ENCODE peak calls at places on chromosomes 12 and 14, in eight cellular contexts. J is PC-3, K is hepatocyte, Q is HCT116, P is Karpas-422, S is PC-9, H is GM23248, B is MM.1S. F is an unnamed sample. For H3K9me2, the result is how much of the 10 kb centered on the place peaks cover.

GRCh38 chr12:58420496-58420895 is 479.1 kb downstream of the ATP23 start:
- DNase-seq in P (no peak), J (peak), K (no peak), S (peak), Q (no peak), B (no peak), H (peak), F (no peak)

GRCh38 chr14:100067971-100068959 is 3.0 kb downstream of the EVL start:
- DNase-seq in S (peak), P (no peak), J (peak), Q (peak), B (no peak), H (peak), K (no peak), F (peak)

GRCh38 chr12:31880340-31880739 is 78.9 kb upstream of the RESF1 start:
- DNase-seq in K (no peak), S (no peak), J (no peak), B (no peak), Q (no peak), P (no peak), H (no peak), F (no peak)

GRCh38 chr12:53955036-53955775 is 503 bp downstream of the HOXC12 start:
- DNase-seq in Q (no peak), H (no peak), K (no peak), J (no peak), P (no peak), S (no peak), B (no peak), F (no peak)

GRCh38 chr14:81269100-81269978 is 48.6 kb upstream of the GTF2A1 start:
- DNase-seq in Q (peak), J (peak), K (peak), B (peak), H (peak), S (peak), P (peak), F (peak)

GRCh38 chr14:23697689-23698088 is 61.5 kb downstream of the DHRS2 start:
- DNase-seq in P (no peak), H (no peak), S (no peak), K (no peak), B (no peak), J (no peak), Q (no peak), F (no peak)

GRCh38 chr12:98440165-98440581 is 75.2 kb upstream of the TMPO start:
- DNase-seq in Q (no peak), B (no peak), J (peak), S (peak), K (peak), H (peak), P (no peak), F (no peak)

GRCh38 chr12:71440393-71441349 is 1.1 kb downstream of the LGR5 start:
- DNase-seq in B (no peak), J (no peak), P (no peak), S (no peak), Q (no peak), K (peak), H (peak), F (no peak)

GRCh38 chr12:2795291-2796186 is 769 bp downstream of the FKBP4 start:
- DNase-seq in K (peak), Q (no peak), S (peak), P (peak), J (peak), B (peak), H (peak), F (peak)

GRCh38 chr12:3445127-3445978 is 45.6 kb upstream of the PRMT8 start:
- DNase-seq in P (no peak), S (no peak), J (peak), Q (no peak), B (no peak), H (no peak), K (no peak), F (no peak)

GRCh38 chr12:22286569-22286968 is 47.9 kb downstream of the ST8SIA1 start:
- DNase-seq in K (no peak), J (no peak), B (no peak), P (no peak), Q (no peak), S (no peak), H (peak), F (no peak)

GRCh38 chr12:132300789-132301722 is 28.3 kb downstream of the GALNT9 start:
- DNase-seq in P (no peak), K (no peak), Q (no peak), B (no peak), J (no peak), H (no peak), S (no peak), F (no peak)

GRCh38 chr12:113537751-113538087 is 66.0 kb upstream of the LHX5 start:
- DNase-seq in B (no peak), H (peak), Q (no peak), S (no peak), J (peak), K (no peak), P (no peak), F (no peak)

GRCh38 chr12:119683413-119683812 is 15.5 kb downstream of the PRKAB1 start:
- DNase-seq in H (peak), B (no peak), S (no peak), Q (no peak), K (no peak), J (peak), P (no peak), F (no peak)

GRCh38 chr12:89721291-89721987 is 12.8 kb upstream of the ATP2B1 start:
- DNase-seq in J (no peak), Q (no peak), P (no peak), K (no peak), S (no peak), B (no peak), H (no peak), F (peak)

GRCh38 chr12:95201056-95201670 is 16.1 kb downstream of the FGD6 start:
- DNase-seq in H (peak), Q (no peak), P (no peak), K (no peak), S (peak), B (no peak), J (peak), F (no peak)

GRCh38 chr14:86973177-86973576 is 1019.8 kb downstream of the GALC start:
- DNase-seq in H (no peak), J (no peak), K (no peak), P (no peak), B (no peak), S (no peak), Q (no peak), F (peak)

GRCh38 chr12:125140239-125140917 is 75.1 kb downstream of the AACS start:
- DNase-seq in J (peak), Q (no peak), P (no peak), B (no peak), H (no peak), K (no peak), S (peak), F (no peak)

GRCh38 chr12:130280226-130280625 is 57.5 kb upstream of the PIWIL1 start:
- DNase-seq in P (no peak), J (no peak), B (peak), Q (no peak), S (no peak), K (no peak), H (peak), F (no peak)

GRCh38 chr14:24427537-24428508 is 1.6 kb downstream of the CBLN3 start:
- DNase-seq in B (no peak), S (no peak), J (no peak), P (no peak), K (no peak), H (no peak), Q (no peak), F (no peak)

GRCh38 chr12:65902504-65902903 is 78.2 kb downstream of the HMGA2 start:
- DNase-seq in Q (no peak), B (no peak), P (no peak), J (no peak), S (no peak), K (no peak), H (peak), F (no peak)

GRCh38 chr14:36988568-36988967 is 183.8 kb downstream of the SLC25A21 start:
- DNase-seq in K (no peak), S (no peak), B (no peak), J (no peak), P (no peak), Q (no peak), H (peak), F (no peak)

GRCh38 chr12:79732647-79733046 is 41.9 kb upstream of the PAWR start:
- DNase-seq in K (no peak), P (no peak), Q (no peak), J (no peak), B (no peak), S (no peak), H (no peak), F (no peak)

GRCh38 chr12:95918194-95918993 is 24.0 kb downstream of the CCDC38 start:
- DNase-seq in K (peak), B (peak), H (peak), S (peak), Q (peak), J (peak), P (peak), F (peak)

GRCh38 chr12:89949457-89950195 is 241.0 kb upstream of the ATP2B1 start:
- DNase-seq in H (peak), Q (no peak), J (peak), K (peak), S (no peak), P (peak), B (no peak), F (peak)

GRCh38 chr14:72155379-72155993 is 223.3 kb downstream of the RGS6 start:
- DNase-seq in H (no peak), K (no peak), S (no peak), B (no peak), Q (no peak), J (no peak), P (no peak), F (no peak)

GRCh38 chr12:110928700-110929099 is 8.3 kb upstream of the MYL2 start:
- DNase-seq in J (no peak), Q (no peak), K (no peak), B (no peak), P (no peak), H (no peak), S (no peak), F (no peak)

GRCh38 chr14:58744951-58745350 is 107.2 kb downstream of the DACT1 start:
- DNase-seq in H (no peak), K (no peak), P (no peak), B (no peak), S (no peak), Q (no peak), J (no peak), F (no peak)

GRCh38 chr12:105980048-105980447 is 158.7 kb downstream of the NUAK1 start:
- DNase-seq in J (no peak), P (no peak), B (no peak), S (no peak), H (no peak), Q (no peak), K (no peak), F (no peak)

GRCh38 chr14:20857207-20857606 is 34.0 kb upstream of the RNASE3 start:
- DNase-seq in K (no peak), P (no peak), J (no peak), Q (no peak), H (no peak), B (no peak), S (no peak), F (no peak)

GRCh38 chr12:55720071-55720564 is at the start of gene RDH5:
- DNase-seq in Q (no peak), S (no peak), K (peak), H (peak), B (no peak), P (no peak), J (peak), F (no peak)

GRCh38 chr12:55717397-55718007 is 1.7 kb downstream of the BLOC1S1 start:
- DNase-seq in Q (no peak), P (no peak), J (peak), S (no peak), B (no peak), K (no peak), H (peak), F (no peak)

GRCh38 chr12:55718020-55718419 is 2.2 kb upstream of the RDH5 start:
- DNase-seq in P (no peak), S (no peak), J (no peak), H (no peak), Q (no peak), K (no peak), B (no peak), F (no peak)

GRCh38 chr12:55719371-55719770 is 822 bp upstream of the RDH5 start:
- DNase-seq in S (no peak), B (no peak), H (no peak), K (no peak), P (no peak), Q (no peak), J (no peak), F (no peak)

DNA sequence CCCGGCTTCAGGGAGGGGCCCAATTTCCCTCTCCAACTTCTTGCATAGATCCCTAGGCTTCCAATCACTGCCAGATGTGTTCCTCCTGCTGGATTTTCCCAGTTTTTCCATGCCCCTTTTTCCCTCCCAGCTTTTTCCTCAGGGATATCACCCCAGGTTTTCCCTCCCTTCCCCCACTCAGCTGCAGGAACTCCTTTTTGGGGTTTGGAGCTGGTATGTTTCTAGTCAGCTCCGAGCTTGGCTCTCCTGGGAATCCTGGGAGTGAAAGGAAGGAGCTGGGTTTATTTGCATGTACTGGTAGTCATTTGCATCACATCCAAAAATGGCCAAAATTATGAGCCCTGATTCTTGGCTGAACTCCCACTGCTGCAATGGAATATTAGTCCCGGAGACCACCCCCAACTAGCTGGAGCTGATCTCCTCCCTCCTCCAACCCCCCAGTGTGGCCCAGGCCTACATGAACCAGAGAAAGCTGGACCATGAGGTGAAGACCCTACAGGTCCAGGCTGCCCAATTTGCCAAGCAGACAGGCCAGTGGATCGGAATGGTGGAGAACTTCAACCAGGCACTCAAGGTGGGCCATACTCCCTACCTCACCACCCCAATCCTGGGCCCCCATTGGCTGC is 1.4 kb upstream of the RDH5 start:
- DNase-seq in S (no peak), Q (no peak), K (no peak), P (no peak), H (no peak), B (no peak), J (no peak), F (no peak)
- H3K4me2 ChIP-seq in S (no peak), Q (no peak), K (no peak), P (peak), H (no peak), B (no peak), J (peak), F (peak)

GRCh38 chr14:98458702-98459101 is 813.3 kb downstream of the BCL11B start:
- DNase-seq in H (no peak), J (no peak), S (no peak), P (no peak), K (no peak), B (no peak), Q (no peak), F (no peak)
- H3K9me2 ChIP-seq in H (under half), J (under half), S (under half), P (under half), K (under half), B (under half), Q (under half), F (under half)

GRCh38 chr12:5941907-5942306 is 3.2 kb downstream of the ANO2 start:
- DNase-seq in B (no peak), K (no peak), P (no peak), H (no peak), Q (no peak), S (no peak), J (no peak), F (no peak)

GRCh38 chr12:5944688-5945070 is 380 bp downstream of the ANO2 start:
- DNase-seq in Q (no peak), S (no peak), P (no peak), H (peak), K (no peak), B (no peak), J (no peak), F (no peak)

GRCh38 chr12:5946388-5946787 is 1.3 kb upstream of the ANO2 start:
- DNase-seq in P (peak), K (no peak), H (no peak), S (no peak), Q (no peak), B (no peak), J (no peak), F (no peak)

GRCh38 chr12:5945071-5946008 is at the start of gene ANO2:
- DNase-seq in S (peak), Q (no peak), K (peak), B (peak), J (no peak), P (peak), H (peak), F (no peak)

DNA sequence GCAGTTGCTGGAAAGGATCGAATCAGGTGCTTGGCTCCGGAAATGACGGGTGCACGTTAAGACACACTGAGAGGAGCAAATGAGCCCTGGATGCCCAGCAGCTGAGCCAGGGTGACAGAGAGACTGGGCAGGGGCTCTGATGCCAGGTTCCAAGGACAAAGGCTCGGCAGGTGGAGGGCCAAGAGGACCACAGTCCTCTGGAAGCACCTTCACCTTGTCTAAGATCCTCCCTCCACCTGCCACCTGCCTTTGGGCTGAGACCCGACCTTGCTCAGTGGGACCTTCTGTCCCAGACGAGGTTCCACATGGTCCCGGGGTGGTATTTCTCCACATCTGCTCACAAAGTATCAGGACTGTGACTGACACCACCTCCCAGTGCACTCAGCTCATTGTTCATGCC is 1.0 kb downstream of the ANO2 start:
- DNase-seq in Q (no peak), H (no peak), P (peak), K (no peak), J (no peak), S (no peak), B (no peak), F (no peak)
- H3K4me2 ChIP-seq in Q (no peak), H (no peak), P (no peak), K (peak), J (no peak), S (no peak), B (no peak), F (no peak)

DNA sequence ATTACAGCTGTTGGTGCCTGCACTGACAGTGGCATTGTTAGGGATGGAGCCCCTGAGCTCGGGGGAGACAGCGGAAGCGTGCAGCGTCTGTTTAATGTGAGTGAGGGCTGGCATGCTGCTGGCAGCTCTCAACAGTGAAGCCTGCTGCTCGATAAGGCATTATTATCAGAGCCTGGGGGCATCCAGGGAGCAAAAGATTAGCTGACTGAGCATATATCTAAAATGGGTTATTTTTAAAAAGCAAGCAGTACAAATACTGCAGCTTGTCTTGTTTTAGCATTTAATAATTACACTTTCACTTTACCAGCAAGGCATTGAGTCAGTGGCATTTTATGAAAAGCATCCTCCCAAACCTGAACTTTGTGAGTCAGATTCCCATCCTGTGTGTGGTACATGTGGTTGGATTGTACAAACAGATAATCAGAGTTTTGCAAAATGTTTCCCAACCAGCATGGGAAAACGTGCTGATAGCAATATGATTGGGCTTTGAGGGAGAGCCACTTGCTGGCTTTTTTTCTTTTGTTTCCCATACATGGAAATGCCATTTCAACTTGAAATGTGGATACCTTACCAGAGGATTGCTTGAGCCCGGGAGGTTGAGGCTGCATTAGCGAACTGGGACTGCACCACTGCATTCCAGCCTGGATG is 150.8 kb downstream of the PRKCH start:
- DNase-seq in S (peak), B (no peak), K (peak), Q (no peak), J (peak), P (no peak), H (peak), F (peak)
- H3K9me2 ChIP-seq in S (under half), B (under half), K (under half), Q (under half), J (under half), P (under half), H (under half), F (under half)

GRCh38 chr14:55399183-55399582 is 12.4 kb downstream of the ATG14 start:
- DNase-seq in J (no peak), P (no peak), S (no peak), H (no peak), B (no peak), Q (no peak), K (no peak), F (no peak)
- H3K4me2 ChIP-seq in J (peak), P (no peak), S (no peak), H (peak), B (no peak), Q (peak), K (no peak), F (no peak)

F was measured in OCI-LY7.